ENCODE peak calls at places on chromosomes 3 and 15, in eight cellular contexts. K is cardiac muscle cell, C is mammary epithelial cell, B is body of pancreas, D is tibial nerve, T is DND-41, F is sigmoid colon, Z is heart right ventricle. A is an unnamed sample.

GRCh38 chr15:86139828-86140227 is 60.2 kb downstream of the AGBL1 start:
- DNase-seq in T (peak; percentile 7), F (no peak), B (no peak), K (no peak), Z (no peak), D (no peak), C (no peak), A (peak; percentile 6)

GRCh38 chr3:123586131-123586530 is 1.3 kb upstream of the HACD2 start:
- DNase-seq in D (no peak), F (no peak), K (peak; percentile 58), B (peak; percentile 54), C (peak; percentile 79), Z (no peak), T (peak; percentile 69), A (peak; percentile 45)

GRCh38 chr3:194871864-194872668 is 186.4 kb downstream of the FAM43A start:
- DNase-seq in C (peak; percentile 66), Z (no peak), F (no peak), B (no peak), K (no peak), T (no peak), D (no peak), A (no peak)

GRCh38 chr3:64686446-64686908 is 1.3 kb downstream of the ADAMTS9 start:
- DNase-seq in T (no peak), K (peak; percentile 77), F (no peak), D (no peak), Z (no peak), C (peak; percentile 66), B (peak; percentile 34), A (peak; percentile 9)

GRCh38 chr15:29451201-29451781 is 181.7 kb upstream of the NSMCE3 start:
- DNase-seq in Z (no peak), K (peak; percentile 33), T (no peak), D (no peak), F (no peak), B (no peak), C (no peak), A (no peak)

GRCh38 chr3:44439499-44440295 is 37.8 kb downstream of the ZNF445 start:
- DNase-seq in Z (peak; percentile 51), B (peak; percentile 61), C (no peak), K (peak; percentile 52), T (peak; percentile 81), D (peak; percentile 29), F (peak; percentile 93), A (peak; percentile 56)

GRCh38 chr3:12798559-12799179 is 2.2 kb downstream of the CAND2 start:
- DNase-seq in K (peak; percentile 34), F (no peak), B (peak; percentile 35), C (no peak), D (no peak), Z (peak; percentile 42), T (no peak), A (no peak)

GRCh38 chr15:87623832-87624231 is 632.7 kb downstream of the NTRK3 start:
- DNase-seq in Z (no peak), D (no peak), K (peak; percentile 18), B (peak; percentile 6), C (no peak), F (no peak), T (no peak), A (no peak)

GRCh38 chr3:194285859-194286197 is 65.3 kb downstream of the CPN2 start:
- DNase-seq in K (no peak), B (no peak), Z (no peak), T (no peak), D (no peak), F (no peak), C (no peak), A (no peak)

GRCh38 chr15:39501366-39501765 is 79.5 kb upstream of the THBS1 start:
- DNase-seq in B (no peak), T (no peak), C (no peak), D (no peak), F (no peak), K (peak; percentile 53), Z (no peak), A (no peak)

GRCh38 chr15:31396881-31397560 is 70.4 kb downstream of the KLF13 start:
- DNase-seq in T (no peak), F (peak; percentile 94), Z (peak; percentile 95), K (peak; percentile 89), D (peak; percentile 89), C (peak; percentile 89), B (peak; percentile 98), A (no peak)

GRCh38 chr15:73331991-73332925 is 36.5 kb downstream of the HCN4 start:
- DNase-seq in Z (no peak), F (peak; percentile 46), K (no peak), C (no peak), T (no peak), D (no peak), B (no peak), A (no peak)

GRCh38 chr3:39192490-39193092 is at the start of gene XIRP1:
- DNase-seq in D (no peak), K (peak; percentile 74), T (no peak), F (no peak), C (no peak), B (no peak), Z (peak; percentile 64), A (no peak)

GRCh38 chr15:37873336-37873735 is 61.1 kb upstream of the TMCO5A start:
- DNase-seq in K (no peak), Z (no peak), C (no peak), D (no peak), F (no peak), B (no peak), T (no peak), A (no peak)

GRCh38 chr15:101067660-101068522 is 148.7 kb downstream of the LRRK1 start:
- DNase-seq in Z (no peak), B (no peak), C (no peak), F (no peak), T (no peak), D (no peak), K (no peak), A (no peak)

GRCh38 chr15:70258369-70259029 is 160.8 kb upstream of the TLE3 start:
- DNase-seq in C (no peak), F (no peak), T (peak; percentile 89), B (peak; percentile 27), K (no peak), Z (no peak), D (no peak), A (peak; percentile 75)

GRCh38 chr3:5120446-5120845 is 1.6 kb upstream of the ARL8B start:
- DNase-seq in F (no peak), D (no peak), T (no peak), C (no peak), B (no peak), Z (no peak), K (no peak), A (no peak)

GRCh38 chr3:107124885-107125284 is 252.4 kb upstream of the CCDC54 start:
- DNase-seq in F (no peak), D (no peak), K (no peak), B (no peak), T (no peak), Z (no peak), C (no peak), A (no peak)

GRCh38 chr3:58066842-58067241 is 58.6 kb downstream of the FLNB start:
- DNase-seq in C (no peak), T (no peak), B (peak; percentile 40), D (no peak), K (no peak), F (no peak), Z (no peak), A (no peak)

GRCh38 chr15:71802770-71803169 is 7.6 kb upstream of the NR2E3 start:
- DNase-seq in D (no peak), T (no peak), Z (no peak), K (peak; percentile 39), C (no peak), B (peak; percentile 65), F (no peak), A (peak; percentile 50)
- TF ChIP-seq CTCF in D (no peak), T (peak; percentile 45), Z (no peak), K (peak; percentile 42), C (peak; percentile 38), B (peak; percentile 34), F (no peak), A (peak; percentile 64)

GRCh38 chr3:33456756-33457155 is 16.6 kb upstream of the UBP1 start:
- DNase-seq in D (no peak), Z (no peak), T (no peak), C (no peak), B (no peak), K (no peak), F (no peak), A (no peak)
- H3K36me3 ChIP-seq in D (no peaks in the 10 kb centered on the region), Z (no peaks in the 10 kb centered on the region), T (no peaks in the 10 kb centered on the region), C (no peaks in the 10 kb centered on the region), B (no peaks in the 10 kb centered on the region), K (no peaks in the 10 kb centered on the region), F (no peaks in the 10 kb centered on the region), A (no peaks in the 10 kb centered on the region)

DNA sequence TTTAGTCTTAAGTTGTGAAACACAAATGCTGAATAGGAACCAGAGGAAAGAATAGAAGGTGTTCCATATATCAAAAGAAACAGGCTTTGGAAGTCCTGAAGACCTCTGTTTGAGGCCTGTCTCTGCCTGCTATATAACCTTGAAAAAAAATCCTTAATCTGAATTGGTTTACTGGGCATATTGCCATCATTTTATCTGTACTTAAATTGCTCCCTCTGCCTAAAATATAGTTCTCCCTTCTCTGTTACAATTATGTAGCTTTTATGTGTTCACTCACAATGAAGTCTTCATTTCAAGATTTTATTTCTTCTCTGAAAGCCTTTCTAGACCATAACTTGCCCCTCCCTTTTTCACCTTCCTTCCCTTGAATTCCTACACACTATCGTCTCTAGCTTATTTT is 21.2 kb downstream of the ARL13B start:
- DNase-seq in K (no peak), T (no peak), D (no peak), B (no peak), F (no peak), C (no peak), Z (no peak), A (no peak)
- H3K4me3 ChIP-seq in K (no peak overlapping the region), T (no peak overlapping the region), D (no peak overlapping the region), B (no peak overlapping the region), F (no peak overlapping the region), C (no peak overlapping the region), Z (no peak overlapping the region), A (no peak overlapping the region)

GRCh38 chr3:151439652-151440125 is 21.2 kb downstream of the IGSF10 start:
- DNase-seq in B (peak; percentile 24), K (peak; percentile 66), F (no peak), T (peak; percentile 20), C (peak; percentile 60), D (no peak), Z (no peak), A (no peak)
- TF ChIP-seq CTCF in B (peak; percentile 81), K (peak; percentile 72), F (peak; percentile 80), T (peak; percentile 87), C (peak; percentile 73), D (peak; percentile 73), Z (peak; percentile 66), A (peak; percentile 59)

GRCh38 chr3:11302444-11302843 is 30.2 kb downstream of the ATG7 start:
- DNase-seq in F (no peak), B (no peak), Z (no peak), T (no peak), K (no peak), D (no peak), C (no peak), A (no peak)
- H3K36me3 ChIP-seq in F (peaks cover 5% of the 10 kb centered on the region), B (peaks cover 5% of the 10 kb centered on the region), Z (peaks cover 93% of the 10 kb centered on the region), T (peaks cover 52% of the 10 kb centered on the region), K (peaks cover 5% of the 10 kb centered on the region), D (no peaks in the 10 kb centered on the region), C (peaks cover 13% of the 10 kb centered on the region), A (peaks cover 6% of the 10 kb centered on the region)

A was measured in GM06990.